ENCODE peak calls at places on chromosomes 11 and 22, in five cellular contexts. L is aorta, H is hepatocyte, B is cardiac muscle cell, V is GM23248. S is an unnamed sample. For H3K27me3, the result is how much of the 10 kb centered on the place peaks cover.

GRCh38 chr22:26065847-26066246 is 103.4 kb upstream of the SEZ6L start:
- DNase-seq in L (no peak), H (no peak), B (no peak), V (no peak), S (no peak)

GRCh38 chr11:101715281-101715680 is 131.5 kb upstream of the TRPC6 start:
- DNase-seq in L (no peak), H (no peak), B (no peak), V (no peak), S (no peak)

GRCh38 chr11:6693342-6694228 is 10.4 kb upstream of the MRPL17 start:
- DNase-seq in L (no peak), H (no peak), B (no peak), V (peak), S (peak)

GRCh38 chr11:17410606-17411379 is 22.3 kb upstream of the KCNJ11 start:
- DNase-seq in L (peak), H (no peak), B (no peak), V (no peak), S (no peak)

GRCh38 chr11:77633856-77634425 is 3.7 kb downstream of the CLNS1A start:
- DNase-seq in L (no peak), H (no peak), B (no peak), V (no peak), S (no peak)

GRCh38 chr11:67280791-67281551 is 8.1 kb upstream of the ANKRD13D start:
- DNase-seq in L (peak), H (no peak), B (no peak), V (no peak), S (no peak)

GRCh38 chr11:71301858-71302533 is 49.6 kb upstream of the SHANK2 start:
- DNase-seq in L (no peak), H (no peak), B (no peak), V (no peak), S (no peak)

GRCh38 chr11:88404932-88405710 is 67.6 kb upstream of the CTSC start:
- DNase-seq in L (no peak), H (no peak), B (no peak), V (peak), S (no peak)

GRCh38 chr11:76114238-76114637 is 92.1 kb downstream of the WNT11 start:
- DNase-seq in L (no peak), H (no peak), B (no peak), V (no peak), S (no peak)

GRCh38 chr11:70608568-70609314 is 210.4 kb downstream of the CTTN start:
- DNase-seq in L (no peak), H (no peak), B (no peak), V (peak), S (peak)

GRCh38 chr11:128624269-128625170 is 37.2 kb upstream of the ETS1 start:
- DNase-seq in L (no peak), H (no peak), B (no peak), V (no peak), S (no peak)

GRCh38 chr11:20368441-20368840 is 4.9 kb downstream of the HTATIP2 start:
- DNase-seq in L (no peak), H (no peak), B (no peak), V (peak), S (no peak)

GRCh38 chr11:133343951-133344350 is 188.3 kb downstream of the OPCML start:
- DNase-seq in L (no peak), H (no peak), B (no peak), V (no peak), S (no peak)

GRCh38 chr22:24141586-24141985 is 39.7 kb upstream of the SUSD2 start:
- DNase-seq in L (no peak), H (no peak), B (no peak), V (peak), S (no peak)

GRCh38 chr11:128521697-128522062 is 65.7 kb downstream of the ETS1 start:
- DNase-seq in L (no peak), H (no peak), B (no peak), V (peak), S (no peak)

GRCh38 chr22:40020956-40021355 is 26.2 kb downstream of the FAM83F start:
- DNase-seq in L (peak), H (no peak), B (no peak), V (no peak), S (no peak)

DNA sequence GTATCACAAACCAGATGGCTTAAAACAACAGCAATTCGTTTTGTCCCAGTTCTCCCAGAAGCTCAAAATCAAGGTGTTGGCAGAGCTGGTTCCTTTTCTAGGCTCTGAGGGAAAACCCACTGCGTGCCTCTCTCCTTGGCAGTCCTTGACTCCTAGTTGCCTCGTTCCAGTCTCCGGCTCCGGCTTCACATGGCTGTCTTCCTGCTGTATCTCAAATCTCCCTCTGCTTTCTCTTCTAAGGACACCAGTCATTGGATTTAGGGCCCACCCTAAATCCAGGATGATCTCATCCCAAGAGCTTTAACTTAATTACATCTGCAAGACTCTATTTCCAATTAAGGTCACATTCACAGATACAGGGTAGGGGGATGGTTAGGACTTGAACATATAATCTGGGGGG is 9.2 kb upstream of the NAA40 start:
- DNase-seq in L (no peak), H (no peak), B (no peak), V (no peak), S (no peak)
- H3K4me3 ChIP-seq in L (no peak), H (no peak), B (no peak), V (no peak), S (no peak)

DNA sequence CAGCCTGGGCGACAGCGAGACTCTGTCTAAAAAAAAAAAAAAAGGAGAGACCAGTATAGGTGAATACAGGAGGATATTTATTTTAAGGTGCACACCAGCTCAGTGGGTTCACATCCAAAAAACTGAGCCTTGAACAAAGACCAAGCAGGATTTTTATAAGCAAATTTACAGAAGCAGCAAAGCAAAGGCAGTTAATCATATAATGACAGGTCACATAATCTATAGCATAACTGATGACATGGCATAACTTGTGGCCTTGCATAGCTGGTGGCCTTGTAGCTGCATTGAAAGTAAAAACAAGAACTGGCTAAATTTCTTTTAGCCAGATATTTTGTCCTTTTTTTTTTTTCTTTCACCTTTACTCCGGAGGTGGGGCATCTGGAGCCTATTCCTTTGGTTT is 2.7 kb upstream of the PLAAT3 start:
- DNase-seq in L (no peak), H (no peak), B (no peak), V (no peak), S (no peak)
- H3K27ac ChIP-seq in L (no peak), H (no peak), B (no peak), V (no peak), S (no peak)

GRCh38 chr22:46030241-46030880 is 53.4 kb upstream of the WNT7B start:
- DNase-seq in L (peak), H (no peak), B (no peak), V (no peak), S (no peak)

GRCh38 chr22:46031066-46031465 is 54.1 kb upstream of the WNT7B start:
- DNase-seq in L (peak), H (no peak), B (no peak), V (no peak), S (no peak)

GRCh38 chr22:46028069-46028991 is 51.4 kb upstream of the WNT7B start:
- DNase-seq in L (peak), H (no peak), B (no peak), V (no peak), S (no peak)

GRCh38 chr22:46029036-46029435 is 52.1 kb upstream of the WNT7B start:
- DNase-seq in L (peak), H (no peak), B (no peak), V (no peak), S (no peak)

DNA sequence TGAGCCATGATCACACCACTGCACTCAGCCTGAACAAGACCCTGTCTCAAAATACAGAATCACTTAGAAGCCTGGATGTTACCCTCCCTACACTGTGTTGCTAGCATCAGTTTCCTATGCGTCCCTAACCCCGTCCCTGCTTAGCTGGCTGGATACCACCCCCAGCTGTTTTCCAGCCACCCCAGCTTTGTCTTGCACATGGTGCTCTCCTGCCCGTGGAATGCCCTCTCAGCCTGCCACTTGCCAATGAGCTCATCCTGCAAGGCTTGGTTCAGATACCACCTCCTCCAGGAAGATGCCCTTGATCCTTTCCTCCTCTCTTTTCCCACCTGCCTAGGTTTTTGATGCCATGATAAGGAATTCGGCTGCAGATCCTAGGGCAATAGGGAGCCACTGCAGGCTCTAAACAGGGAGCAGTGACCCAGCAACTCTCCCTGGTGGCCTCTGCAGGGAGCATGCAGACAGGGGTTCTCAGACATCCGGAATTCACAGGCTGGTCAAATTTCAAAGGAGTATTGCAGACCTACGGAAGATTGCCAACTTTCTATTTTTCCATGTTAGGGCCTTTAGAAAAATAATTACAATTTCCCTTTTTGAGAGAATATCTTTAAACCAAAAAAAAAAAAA is 52.7 kb upstream of the WNT7B start:
- DNase-seq in L (peak), H (no peak), B (no peak), V (no peak), S (no peak)
- H3K27me3 ChIP-seq in L (under half), H (under half), B (under half), V (under half), S (under half)

DNA sequence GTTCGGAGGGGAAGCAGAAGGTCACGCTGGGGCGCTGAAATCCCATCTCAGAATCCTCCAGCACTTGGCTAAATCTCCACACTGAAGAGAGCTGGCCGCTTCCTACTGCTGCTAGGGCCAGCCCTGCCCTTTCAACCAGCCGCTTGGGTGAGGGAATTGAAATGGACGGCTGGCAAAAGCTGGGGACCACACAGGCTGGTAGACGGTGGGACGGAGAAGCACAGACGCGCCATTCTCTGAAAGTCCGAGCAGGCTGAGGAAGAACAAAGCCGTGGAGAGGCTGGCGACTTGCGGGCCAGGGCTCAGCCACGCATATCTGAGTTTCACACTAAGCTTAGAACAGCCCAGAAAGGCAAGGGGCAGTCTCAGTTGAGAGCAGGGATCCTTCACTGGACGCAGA is 3.6 kb downstream of the EHD1 start:
- DNase-seq in L (no peak), H (no peak), B (no peak), V (no peak), S (no peak)
- H3K4me3 ChIP-seq in L (no peak), H (no peak), B (no peak), V (no peak), S (no peak)

GRCh38 chr11:64251722-64251985 is 324 bp downstream of the PLCB3 start:
- DNase-seq in L (peak), H (no peak), B (no peak), V (no peak), S (peak)
- H3K27ac ChIP-seq in L (no peak), H (peak), B (no peak), V (peak), S (peak)

GRCh38 chr11:122690292-122690691 is 34.8 kb downstream of the UBASH3B start:
- DNase-seq in L (no peak), H (no peak), B (no peak), V (no peak), S (no peak)
- H3K27me3 ChIP-seq in L (under half), H (under half), B (under half), V (under half), S (under half)

S was measured in brain microvascular endothelial cell.